ENCODE peak calls at places on chromosome 9, in seven cellular contexts. L is GM10248; M is iPS-NIHi11; H is NCI-H1092 treated with DMSO at 0.1 percent for 48 hours; T is activated CD8-positive, alpha-beta memory T cell treated with anti-CD3 and anti-CD28 coated beads, Interleukin-2, amount 50 U/mL, for 48 hours; X is fibroblast of lung; O is endothelial cell. W is an unnamed sample.

GRCh38 chr9:126295936-126296600 is 30.6 kb upstream of the MVB12B start:
- DNase-seq in L (no peak), M (no peak), H (no peak), T (no peak), X (no peak), O (no peak), W (no peak)

GRCh38 chr9:69143291-69143690 is 30.8 kb upstream of the TJP2 start:
- DNase-seq in L (no peak), M (no peak), H (no peak), T (no peak), X (no peak), O (no peak), W (no peak)

GRCh38 chr9:5569357-5569756 is 59.0 kb downstream of the PDCD1LG2 start:
- DNase-seq in L (no peak), M (no peak), H (no peak), T (no peak), X (no peak), O (no peak), W (no peak)

GRCh38 chr9:118262191-118262590 is 558.0 kb downstream of the TLR4 start:
- DNase-seq in L (no peak), M (no peak), H (no peak), T (no peak), X (no peak), O (no peak), W (no peak)

GRCh38 chr9:76512826-76513225 is 53.8 kb downstream of the GCNT1 start:
- DNase-seq in L (no peak), M (no peak), H (no peak), T (no peak), X (peak; percentile 66), O (no peak), W (no peak)

GRCh38 chr9:19516348-19516747 is 107.5 kb downstream of the ACER2 start:
- DNase-seq in L (no peak), M (no peak), H (no peak), T (no peak), X (no peak), O (no peak), W (no peak)

GRCh38 chr9:93594041-93594756 is 17.8 kb downstream of the PHF2 start:
- DNase-seq in L (no peak), M (peak; percentile 61), H (no peak), T (peak; percentile 30), X (no peak), O (no peak), W (no peak)

GRCh38 chr9:108626743-108627142 is 229.0 kb downstream of the ACTL7B start:
- DNase-seq in L (no peak), M (no peak), H (no peak), T (no peak), X (no peak), O (no peak), W (no peak)

GRCh38 chr9:75833765-75834164 is 56.7 kb upstream of the PCSK5 start:
- DNase-seq in L (no peak), M (no peak), H (no peak), T (no peak), X (no peak), O (no peak), W (no peak)

GRCh38 chr9:84716217-84716616 is 46.7 kb downstream of the NTRK2 start:
- DNase-seq in L (no peak), M (no peak), H (no peak), T (no peak), X (no peak), O (no peak), W (no peak)

GRCh38 chr9:72160446-72161123 is 11.3 kb downstream of the GDA start:
- DNase-seq in L (no peak), M (no peak), H (no peak), T (no peak), X (no peak), O (no peak), W (no peak)

GRCh38 chr9:84061613-84062205 is 81.1 kb downstream of the RMI1 start:
- DNase-seq in L (no peak), M (no peak), H (no peak), T (no peak), X (no peak), O (no peak), W (no peak)

W was measured in WERI-Rb-1.